ENCODE peak calls at places on chromosomes 6 and 20, in six cellular contexts. S is CD8-positive, alpha-beta T cell; T is transverse colon; U is mucosa of descending colon; D is foreskin fibroblast; I is AG04450. O is an unnamed sample.

GRCh38 chr6:87257565-87257964 is 64.8 kb upstream of the SMIM8 start:
- DNase-seq in D (no peak), T (no peak), I (no peak), U (no peak), S (no peak), O (no peak)

GRCh38 chr6:110325197-110325596 is 33.0 kb downstream of the METTL24 start:
- DNase-seq in I (peak; percentile 79), D (peak; percentile 35), U (peak; percentile 33), S (no peak), T (peak; percentile 21), O (peak; percentile 20)

GRCh38 chr6:142187209-142187608 is 40.1 kb downstream of the VTA1 start:
- DNase-seq in D (peak; percentile 18), U (no peak), I (no peak), S (no peak), T (no peak), O (peak; percentile 9)

GRCh38 chr6:166305562-166306117 is 2.6 kb downstream of the PRR18 start:
- DNase-seq in D (no peak), T (no peak), I (no peak), S (no peak), U (no peak), O (peak; percentile 15)

GRCh38 chr6:148523551-148523950 is 180.9 kb downstream of the SASH1 start:
- DNase-seq in I (no peak), D (no peak), U (no peak), T (no peak), S (no peak), O (no peak)

GRCh38 chr6:35419431-35419830 is 32.7 kb upstream of the FANCE start:
- DNase-seq in U (no peak), S (no peak), I (peak; percentile 83), D (peak; percentile 65), T (no peak), O (no peak)

GRCh38 chr6:121851056-121851455 is 415.6 kb downstream of the GJA1 start:
- DNase-seq in I (no peak), U (no peak), D (no peak), T (no peak), S (no peak), O (no peak)

GRCh38 chr6:44100088-44100550 is 27.1 kb downstream of the MRPL14 start:
- DNase-seq in U (peak; percentile 57), S (no peak), D (no peak), T (no peak), I (no peak), O (peak; percentile 61)

GRCh38 chr20:5090191-5090590 is 29.6 kb downstream of the PCNA start:
- DNase-seq in T (no peak), I (no peak), U (no peak), D (no peak), S (no peak), O (no peak)

GRCh38 chr20:25683050-25683449 is 13.6 kb downstream of the ZNF337 start:
- DNase-seq in U (no peak), I (no peak), T (no peak), S (no peak), D (no peak), O (no peak)

GRCh38 chr6:150377211-150377781 is 8.5 kb downstream of the IYD start:
- DNase-seq in T (no peak), D (no peak), I (no peak), S (no peak), U (no peak), O (peak; percentile 69)

GRCh38 chr6:132520953-132521352 is 8.0 kb upstream of the STX7 start:
- DNase-seq in D (peak; percentile 32), T (no peak), I (peak; percentile 37), U (no peak), S (no peak), O (no peak)

GRCh38 chr6:111730835-111731234 is 125.2 kb upstream of the TRAF3IP2 start:
- DNase-seq in I (no peak), U (no peak), T (no peak), S (no peak), D (no peak), O (no peak)

GRCh38 chr6:139713911-139714527 is 339.6 kb upstream of the CITED2 start:
- DNase-seq in D (no peak), T (no peak), U (no peak), I (no peak), S (no peak), O (peak; percentile 18)

GRCh38 chr20:43959079-43959919 is 44.6 kb downstream of the TOX2 start:
- DNase-seq in T (peak; percentile 20), D (no peak), S (no peak), I (no peak), U (peak; percentile 39), O (peak; percentile 85)

GRCh38 chr6:2765166-2765895 is at the start of gene WRNIP1:
- DNase-seq in S (peak; percentile 94), U (peak; percentile 97), D (peak; percentile 100), T (peak; percentile 98), I (peak; percentile 98), O (peak; percentile 99)

GRCh38 chr6:13190391-13190790 is 137.9 kb downstream of the TBC1D7 start:
- DNase-seq in S (no peak), T (no peak), U (no peak), D (peak; percentile 41), I (no peak), O (no peak)

GRCh38 chr6:22468566-22468965 is 100.8 kb upstream of the HDGFL1 start:
- DNase-seq in D (no peak), S (no peak), U (no peak), I (no peak), T (no peak), O (no peak)

GRCh38 chr6:1063671-1064355 is 248.1 kb upstream of the FOXQ1 start:
- DNase-seq in U (no peak), T (no peak), I (no peak), S (no peak), D (peak; percentile 84), O (no peak)

GRCh38 chr6:90859612-90860011 is 272.7 kb upstream of the MAP3K7 start:
- DNase-seq in U (no peak), S (no peak), T (no peak), D (no peak), I (no peak), O (no peak)

GRCh38 chr6:107123501-107123900 is 8.2 kb upstream of the BEND3 start:
- DNase-seq in S (no peak), I (no peak), U (no peak), T (no peak), D (no peak), O (no peak)

GRCh38 chr6:106974999-106975698 is 620 bp upstream of the CD24 start:
- DNase-seq in I (no peak), T (peak; percentile 71), S (no peak), D (no peak), U (peak; percentile 72), O (peak; percentile 47)

GRCh38 chr20:10369723-10370090 is 64.3 kb downstream of the MKKS start:
- DNase-seq in T (peak; percentile 8), U (peak; percentile 40), S (no peak), I (no peak), D (no peak), O (peak; percentile 51)

GRCh38 chr20:35901678-35902544 is 52.4 kb downstream of the SCAND1 start:
- DNase-seq in I (peak; percentile 78), S (no peak), T (no peak), D (peak; percentile 89), U (no peak), O (peak; percentile 40)

GRCh38 chr6:151699719-151700118 is 107.8 kb upstream of the ESR1 start:
- DNase-seq in S (no peak), I (no peak), D (no peak), T (no peak), U (no peak), O (no peak)

GRCh38 chr20:13397300-13397724 is 176.2 kb downstream of the ISM1 start:
- DNase-seq in S (no peak), I (no peak), U (no peak), T (no peak), D (no peak), O (no peak)

GRCh38 chr6:36592221-36592655 is 1.9 kb upstream of the SRSF3 start:
- DNase-seq in T (peak; percentile 36), D (no peak), S (no peak), I (no peak), U (no peak), O (no peak)

GRCh38 chr6:113120577-113121285 is 736.4 kb upstream of the MARCKS start:
- DNase-seq in T (no peak), I (no peak), D (peak; percentile 84), U (no peak), S (no peak), O (no peak)

GRCh38 chr6:158604048-158604406 is 40.5 kb downstream of the DYNLT1 start:
- DNase-seq in S (no peak), T (no peak), I (no peak), U (no peak), D (no peak), O (no peak)

DNA sequence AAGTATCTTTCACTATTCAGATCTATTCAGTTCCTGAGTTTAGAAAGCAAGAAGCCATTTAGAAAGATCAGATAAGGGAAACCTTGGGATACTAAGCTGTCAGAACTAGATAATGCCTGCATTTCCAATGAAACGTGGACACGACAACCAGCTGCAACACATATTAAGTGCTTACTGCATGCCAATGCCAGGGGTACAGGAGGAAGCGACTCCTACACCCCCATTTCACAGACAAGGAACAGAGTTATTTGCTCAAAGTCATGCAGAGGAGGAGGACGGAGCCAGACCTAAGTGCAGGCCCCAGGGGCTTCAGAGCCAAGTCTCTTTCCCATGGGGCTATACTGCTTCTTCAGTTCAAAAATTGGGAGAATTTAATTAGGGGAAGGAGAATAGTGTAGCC is 62.4 kb downstream of the PREX1 start:
- DNase-seq in T (no peak), U (no peak), D (no peak), I (no peak), S (no peak), O (no peak)
- H3K4me3 ChIP-seq in T (no peak overlapping the region), U (no peak overlapping the region), D (no peak overlapping the region), I (no peak overlapping the region), S (no peak overlapping the region), O (no peak overlapping the region)

GRCh38 chr6:118648866-118649554 is 2.4 kb downstream of the CEP85L start:
- DNase-seq in T (no peak), D (peak; percentile 21), I (no peak), S (no peak), U (no peak), O (no peak)
- H3K4me3 ChIP-seq in T (no peak overlapping the region), D (peak overlapping the region; percentile 82), I (peak overlapping the region; percentile 81), S (no peak overlapping the region), U (no peak overlapping the region), O (no peak overlapping the region)

DNA sequence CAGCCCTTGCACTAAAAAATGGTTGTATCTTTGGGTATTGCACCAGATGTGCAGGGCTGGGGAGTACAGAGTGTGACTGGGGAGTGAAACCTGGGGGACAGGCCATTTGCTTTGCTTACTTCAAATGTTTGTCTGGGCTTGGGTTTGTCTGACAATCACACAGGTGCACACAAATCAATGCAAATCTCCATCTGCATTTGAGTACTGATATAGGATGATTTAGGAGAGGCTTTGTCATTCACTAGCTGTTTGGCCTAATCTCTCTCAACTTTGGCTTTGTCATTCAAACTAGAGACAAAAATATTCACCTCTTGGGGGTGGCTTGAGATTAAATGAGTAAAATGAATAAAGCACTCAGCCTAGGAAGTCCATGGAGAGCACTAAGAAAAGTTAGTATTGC is 3.8 kb downstream of the GUCA1A start:
- DNase-seq in S (no peak), T (no peak), I (no peak), U (no peak), D (no peak), O (no peak)
- H3K4me3 ChIP-seq in S (no peak overlapping the region), T (no peak overlapping the region), I (no peak overlapping the region), U (no peak overlapping the region), D (no peak overlapping the region), O (no peak overlapping the region)

DNA sequence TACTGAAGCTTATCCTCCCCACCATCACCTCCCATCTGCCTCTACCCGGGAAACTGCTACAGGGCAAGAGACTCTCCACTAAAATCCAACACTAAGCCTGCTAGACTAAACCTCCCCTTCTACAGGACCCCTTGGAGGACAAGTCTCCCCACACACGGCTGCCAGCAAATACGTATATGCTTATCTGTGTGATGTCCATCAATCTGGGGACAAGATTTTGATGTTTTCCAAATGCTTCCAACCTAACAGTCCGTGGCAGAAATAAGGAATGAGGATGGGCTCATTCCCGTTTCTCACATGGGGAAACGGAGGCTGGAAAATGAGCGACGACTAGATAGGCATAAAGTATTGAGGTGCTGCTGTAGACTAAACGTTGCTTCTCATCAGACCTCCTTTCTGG is 1.8 kb downstream of the KCNK5 start:
- DNase-seq in I (no peak), D (no peak), U (no peak), T (no peak), S (no peak), O (no peak)
- H3K4me3 ChIP-seq in I (no peak overlapping the region), D (no peak overlapping the region), U (no peak overlapping the region), T (no peak overlapping the region), S (no peak overlapping the region), O (peak overlapping the region; percentile 29)